ENCODE peak calls at places on chromosomes 16 and 17, in seven cellular contexts. One of them, this sample, is unnamed.

GRCh38 chr16:85170066-85171003 is 58.1 kb upstream of the CIBAR2 start:
- DNase-seq in stimulated activated CD8-positive, alpha-beta memory T cell treated with anti-CD3 and anti-CD28 coated beads, Interleukin-2, amount 100 ng/mL, for 1 hour: no peak
- DNase-seq in NCI-H748 treated with DMSO at 0.1 percent for 48 hours: no peak
- DNase-seq in substantia nigra: no peak
- DNase-seq in C1 segment of cervical spinal cord: no peak
- DNase-seq in endodermal cell: no peak
- DNase-seq in AG09309: no peak
- DNase-seq in this sample: no peak

GRCh38 chr17:82917656-82918345 is 78.0 kb upstream of the ZNF750 start:
- DNase-seq in C1 segment of cervical spinal cord: no peak
- DNase-seq in NCI-H748 treated with DMSO at 0.1 percent for 48 hours: no peak
- DNase-seq in endodermal cell: peak
- DNase-seq in substantia nigra: no peak
- DNase-seq in AG09309: no peak
- DNase-seq in stimulated activated CD8-positive, alpha-beta memory T cell treated with anti-CD3 and anti-CD28 coated beads, Interleukin-2, amount 100 ng/mL, for 1 hour: no peak
- DNase-seq in this sample: no peak

GRCh38 chr16:23784811-23785447 is 30.1 kb downstream of the CHP2 start:
- DNase-seq in NCI-H748 treated with DMSO at 0.1 percent for 48 hours: no peak
- DNase-seq in stimulated activated CD8-positive, alpha-beta memory T cell treated with anti-CD3 and anti-CD28 coated beads, Interleukin-2, amount 100 ng/mL, for 1 hour: no peak
- DNase-seq in substantia nigra: no peak
- DNase-seq in AG09309: no peak
- DNase-seq in endodermal cell: peak
- DNase-seq in C1 segment of cervical spinal cord: no peak
- DNase-seq in this sample: peak

GRCh38 chr17:31595666-31596381 is 204.3 kb downstream of the RAB11FIP4 start:
- DNase-seq in endodermal cell: peak
- DNase-seq in stimulated activated CD8-positive, alpha-beta memory T cell treated with anti-CD3 and anti-CD28 coated beads, Interleukin-2, amount 100 ng/mL, for 1 hour: no peak
- DNase-seq in C1 segment of cervical spinal cord: peak
- DNase-seq in NCI-H748 treated with DMSO at 0.1 percent for 48 hours: no peak
- DNase-seq in substantia nigra: no peak
- DNase-seq in AG09309: no peak
- DNase-seq in this sample: peak

GRCh38 chr17:10130733-10131132 is 67.7 kb downstream of the GAS7 start:
- DNase-seq in AG09309: no peak
- DNase-seq in NCI-H748 treated with DMSO at 0.1 percent for 48 hours: no peak
- DNase-seq in endodermal cell: peak
- DNase-seq in C1 segment of cervical spinal cord: no peak
- DNase-seq in stimulated activated CD8-positive, alpha-beta memory T cell treated with anti-CD3 and anti-CD28 coated beads, Interleukin-2, amount 100 ng/mL, for 1 hour: no peak
- DNase-seq in substantia nigra: no peak
- DNase-seq in this sample: no peak

GRCh38 chr16:2842340-2843000 is 12.4 kb downstream of the ZG16B start:
- DNase-seq in C1 segment of cervical spinal cord: no peak
- DNase-seq in NCI-H748 treated with DMSO at 0.1 percent for 48 hours: no peak
- DNase-seq in substantia nigra: no peak
- DNase-seq in stimulated activated CD8-positive, alpha-beta memory T cell treated with anti-CD3 and anti-CD28 coated beads, Interleukin-2, amount 100 ng/mL, for 1 hour: peak
- DNase-seq in AG09309: no peak
- DNase-seq in endodermal cell: peak
- DNase-seq in this sample: peak

GRCh38 chr17:45784583-45785372 is 658 bp downstream of the CRHR1 start:
- DNase-seq in AG09309: no peak
- DNase-seq in endodermal cell: peak
- DNase-seq in substantia nigra: no peak
- DNase-seq in stimulated activated CD8-positive, alpha-beta memory T cell treated with anti-CD3 and anti-CD28 coated beads, Interleukin-2, amount 100 ng/mL, for 1 hour: no peak
- DNase-seq in NCI-H748 treated with DMSO at 0.1 percent for 48 hours: peak
- DNase-seq in C1 segment of cervical spinal cord: peak
- DNase-seq in this sample: no peak

GRCh38 chr17:45319239-45319703 is 2.5 kb upstream of the MAP3K14 start:
- DNase-seq in AG09309: no peak
- DNase-seq in stimulated activated CD8-positive, alpha-beta memory T cell treated with anti-CD3 and anti-CD28 coated beads, Interleukin-2, amount 100 ng/mL, for 1 hour: no peak
- DNase-seq in endodermal cell: peak
- DNase-seq in NCI-H748 treated with DMSO at 0.1 percent for 48 hours: no peak
- DNase-seq in substantia nigra: no peak
- DNase-seq in C1 segment of cervical spinal cord: no peak
- DNase-seq in this sample: peak

GRCh38 chr17:4998666-4999428 is 1.1 kb downstream of the KIF1C start:
- DNase-seq in stimulated activated CD8-positive, alpha-beta memory T cell treated with anti-CD3 and anti-CD28 coated beads, Interleukin-2, amount 100 ng/mL, for 1 hour: no peak
- DNase-seq in NCI-H748 treated with DMSO at 0.1 percent for 48 hours: no peak
- DNase-seq in C1 segment of cervical spinal cord: no peak
- DNase-seq in substantia nigra: no peak
- DNase-seq in AG09309: no peak
- DNase-seq in endodermal cell: peak
- DNase-seq in this sample: peak

GRCh38 chr16:50708373-50709060 is 15.1 kb downstream of the NOD2 start:
- DNase-seq in substantia nigra: no peak
- DNase-seq in endodermal cell: no peak
- DNase-seq in NCI-H748 treated with DMSO at 0.1 percent for 48 hours: no peak
- DNase-seq in AG09309: no peak
- DNase-seq in stimulated activated CD8-positive, alpha-beta memory T cell treated with anti-CD3 and anti-CD28 coated beads, Interleukin-2, amount 100 ng/mL, for 1 hour: no peak
- DNase-seq in C1 segment of cervical spinal cord: no peak
- DNase-seq in this sample: no peak

GRCh38 chr16:2029350-2029749 is 2.6 kb downstream of the NHERF2 start:
- DNase-seq in substantia nigra: no peak
- DNase-seq in AG09309: no peak
- DNase-seq in C1 segment of cervical spinal cord: no peak
- DNase-seq in endodermal cell: no peak
- DNase-seq in stimulated activated CD8-positive, alpha-beta memory T cell treated with anti-CD3 and anti-CD28 coated beads, Interleukin-2, amount 100 ng/mL, for 1 hour: no peak
- DNase-seq in NCI-H748 treated with DMSO at 0.1 percent for 48 hours: no peak
- DNase-seq in this sample: no peak

GRCh38 chr16:80210787-80211186 is 330.0 kb upstream of the DYNLRB2 start:
- DNase-seq in stimulated activated CD8-positive, alpha-beta memory T cell treated with anti-CD3 and anti-CD28 coated beads, Interleukin-2, amount 100 ng/mL, for 1 hour: no peak
- DNase-seq in C1 segment of cervical spinal cord: peak
- DNase-seq in AG09309: no peak
- DNase-seq in NCI-H748 treated with DMSO at 0.1 percent for 48 hours: no peak
- DNase-seq in endodermal cell: no peak
- DNase-seq in substantia nigra: no peak
- DNase-seq in this sample: no peak

This sample was measured in kidney tubule cell.